ENCODE peak calls at places on chromosomes 13 and 19, in nine cellular contexts. S is amniotic stem cell; A is stimulated activated CD8-positive, alpha-beta memory T cell treated with anti-CD3 and anti-CD28 coated beads, Interleukin-7, amount 100 ng/mL, for 48 hours; M is iris pigment epithelial cell; Y is HTR-8/SVneo; O is hepatocyte; T is endothelial cell of umbilical vein; W is RPMI8226; G is GM23248. B is an unnamed sample.

GRCh38 chr13:112743451-112744305 is 53.8 kb downstream of the ATP11A start:
- DNase-seq in M (no peak), A (no peak), O (no peak), Y (no peak), G (no peak), S (no peak), W (no peak), T (no peak), B (no peak)

GRCh38 chr13:113584870-113585671 is 518 bp downstream of the TFDP1 start:
- DNase-seq in S (no peak), A (no peak), T (no peak), Y (no peak), W (peak; percentile 33), M (no peak), O (no peak), G (peak; percentile 36), B (no peak)

GRCh38 chr13:59398127-59398526 is 765.6 kb downstream of the DIAPH3 start:
- DNase-seq in T (peak; percentile 56), S (no peak), A (no peak), G (no peak), W (no peak), O (no peak), Y (no peak), M (no peak), B (no peak)

GRCh38 chr13:100039740-100040139 is 49.2 kb upstream of the PCCA start:
- DNase-seq in M (peak; percentile 21), A (no peak), T (no peak), G (no peak), S (no peak), O (peak; percentile 14), W (no peak), Y (no peak), B (no peak)

GRCh38 chr13:28889317-28889716 is 69.2 kb downstream of the MTUS2 start:
- DNase-seq in W (peak; percentile 10), S (no peak), M (no peak), O (no peak), Y (no peak), T (no peak), G (no peak), A (no peak), B (no peak)

GRCh38 chr19:49468746-49469447 is 5.1 kb upstream of the FLT3LG start:
- DNase-seq in Y (no peak), S (no peak), A (peak; percentile 82), M (no peak), T (no peak), G (peak; percentile 78), W (peak; percentile 39), O (peak; percentile 75), B (peak; percentile 75)

GRCh38 chr19:2337329-2337707 is 8.8 kb downstream of the SPPL2B start:
- DNase-seq in A (no peak), T (no peak), G (peak; percentile 47), W (no peak), O (peak; percentile 80), M (peak; percentile 72), S (no peak), Y (no peak), B (no peak)

GRCh38 chr19:38425810-38426466 is at the start of gene RASGRP4:
- DNase-seq in Y (no peak), G (no peak), O (no peak), A (peak; percentile 42), S (no peak), M (no peak), W (no peak), T (no peak), B (no peak)

GRCh38 chr13:84500016-84500415 is 617.7 kb upstream of the SLITRK1 start:
- DNase-seq in A (no peak), Y (no peak), M (peak; percentile 3), S (no peak), W (no peak), O (no peak), T (no peak), G (no peak), B (peak; percentile 14)

GRCh38 chr19:51607920-51608562 is 22.2 kb downstream of the SIGLEC5 start:
- DNase-seq in Y (peak; percentile 63), M (peak; percentile 69), A (peak; percentile 55), T (peak; percentile 60), W (peak; percentile 91), O (peak; percentile 62), G (peak; percentile 83), S (peak; percentile 45), B (peak; percentile 73)

GRCh38 chr13:113636266-113636963 is 21.6 kb downstream of the ATP4B start:
- DNase-seq in Y (no peak), A (no peak), T (no peak), M (no peak), W (no peak), S (no peak), O (no peak), G (no peak), B (no peak)

GRCh38 chr19:42290523-42291436 is 11.2 kb upstream of the PRR19 start:
- DNase-seq in W (peak; percentile 49), Y (no peak), A (peak; percentile 32), T (peak; percentile 43), M (no peak), G (peak; percentile 35), S (no peak), O (no peak), B (no peak)

GRCh38 chr19:37594982-37595382 is 306 bp downstream of the ZNF540 start:
- DNase-seq in O (peak; percentile 68), M (peak; percentile 74), Y (no peak), A (peak; percentile 36), T (no peak), G (peak; percentile 80), S (peak; percentile 59), W (no peak), B (peak; percentile 44)

GRCh38 chr13:27035892-27036235 is 135.7 kb downstream of the USP12 start:
- DNase-seq in M (peak; percentile 44), Y (no peak), A (no peak), G (no peak), T (no peak), O (no peak), W (no peak), S (no peak), B (no peak)